ENCODE peak calls at places on chromosome 16, in seven cellular contexts. U is fibroblast of the aortic adventitia, S is LoVo, Z is RPMI7951, Y is mucosa of gallbladder, R is esophagus muscularis mucosa, Q is frontal cortex. T is an unnamed sample.

GRCh38 chr16:49869731-49870130 is 13.8 kb upstream of the ZNF423 start:
- DNase-seq in U (no peak), S (no peak), Z (no peak), Y (no peak), R (no peak), Q (no peak), T (no peak)

GRCh38 chr16:17829826-17830225 is 359.1 kb upstream of the XYLT1 start:
- DNase-seq in U (no peak), S (no peak), Z (peak; percentile 30), Y (no peak), R (no peak), Q (no peak), T (no peak)

GRCh38 chr16:84065536-84066132 is 23.0 kb upstream of the SLC38A8 start:
- DNase-seq in U (peak; percentile 72), S (peak; percentile 42), Z (peak; percentile 50), Y (peak; percentile 56), R (no peak), Q (no peak), T (no peak)

GRCh38 chr16:70160821-70161220 is 12.8 kb upstream of the CLEC18C start:
- DNase-seq in U (no peak), S (no peak), Z (no peak), Y (no peak), R (peak; percentile 92), Q (no peak), T (no peak)

GRCh38 chr16:400061-400540 is 1.6 kb upstream of the DECR2 start:
- DNase-seq in U (no peak), S (no peak), Z (no peak), Y (no peak), R (no peak), Q (no peak), T (no peak)

GRCh38 chr16:62406387-62406786 is 370.1 kb upstream of the CDH8 start:
- DNase-seq in U (no peak), S (no peak), Z (no peak), Y (no peak), R (no peak), Q (no peak), T (no peak)

GRCh38 chr16:11609474-11610120 is 22.9 kb upstream of the LITAF start:
- DNase-seq in U (no peak), S (no peak), Z (peak; percentile 68), Y (no peak), R (no peak), Q (no peak), T (no peak)

GRCh38 chr16:90046122-90046970 is 27.1 kb upstream of the DBNDD1 start:
- DNase-seq in U (no peak), S (no peak), Z (no peak), Y (no peak), R (no peak), Q (no peak), T (no peak)

GRCh38 chr16:27242868-27243590 is 25.5 kb downstream of the NSMCE1 start:
- DNase-seq in U (peak; percentile 88), S (no peak), Z (peak; percentile 90), Y (peak; percentile 41), R (no peak), Q (no peak), T (no peak)

GRCh38 chr16:49585143-49585542 is 211.5 kb downstream of the C16orf78 start:
- DNase-seq in U (no peak), S (no peak), Z (no peak), Y (no peak), R (no peak), Q (no peak), T (no peak)

GRCh38 chr16:51968756-51969155 is 578.2 kb downstream of the TOX3 start:
- DNase-seq in U (no peak), S (no peak), Z (no peak), Y (no peak), R (no peak), Q (no peak), T (no peak)

GRCh38 chr16:55480228-55480655 is 1.2 kb downstream of the MMP2 start:
- DNase-seq in U (peak; percentile 96), S (no peak), Z (peak; percentile 96), Y (peak; percentile 85), R (peak; percentile 96), Q (peak; percentile 51), T (peak; percentile 32)

T was measured in T1000.